ENCODE peak calls at places on chromosomes 4 and X, in eight cellular contexts. One of them, this sample, is unnamed.

GRCh38 chrX:100368167-100368566 is 41.9 kb downstream of the PCDH19 start:
- DNase-seq in NCI-H2029 treated with DMSO at 0.1 percent for 48 hours: no peak
- DNase-seq in hepatocyte: peak; percentile 19
- DNase-seq in stimulated activated CD4-positive, alpha-beta T cell treated with anti-CD3 and anti-CD28 coated beads, TNF-alpha, amount 100 ng/mL, for 4 hours: no peak
- DNase-seq in germinal center: peak; percentile 2
- DNase-seq in T-helper 1 cell: no peak
- DNase-seq in foreskin fibroblast: no peak
- DNase-seq in HFFc6: no peak
- DNase-seq in this sample: no peak

GRCh38 chr4:162115323-162115722 is 48.5 kb downstream of the FSTL5 start:
- DNase-seq in hepatocyte: no peak
- DNase-seq in foreskin fibroblast: no peak
- DNase-seq in HFFc6: no peak
- DNase-seq in NCI-H2029 treated with DMSO at 0.1 percent for 48 hours: no peak
- DNase-seq in germinal center: no peak
- DNase-seq in T-helper 1 cell: no peak
- DNase-seq in stimulated activated CD4-positive, alpha-beta T cell treated with anti-CD3 and anti-CD28 coated beads, TNF-alpha, amount 100 ng/mL, for 4 hours: no peak
- DNase-seq in this sample: no peak

GRCh38 chr4:81913427-81913878 is 441.7 kb upstream of the RASGEF1B start:
- DNase-seq in NCI-H2029 treated with DMSO at 0.1 percent for 48 hours: no peak
- DNase-seq in stimulated activated CD4-positive, alpha-beta T cell treated with anti-CD3 and anti-CD28 coated beads, TNF-alpha, amount 100 ng/mL, for 4 hours: peak; percentile 21
- DNase-seq in germinal center: peak; percentile 76
- DNase-seq in T-helper 1 cell: peak; percentile 14
- DNase-seq in HFFc6: no peak
- DNase-seq in foreskin fibroblast: no peak
- DNase-seq in hepatocyte: peak; percentile 74
- DNase-seq in this sample: peak; percentile 7

GRCh38 chr4:64000241-64000640 is 409.0 kb downstream of the TECRL start:
- DNase-seq in NCI-H2029 treated with DMSO at 0.1 percent for 48 hours: no peak
- DNase-seq in stimulated activated CD4-positive, alpha-beta T cell treated with anti-CD3 and anti-CD28 coated beads, TNF-alpha, amount 100 ng/mL, for 4 hours: no peak
- DNase-seq in foreskin fibroblast: no peak
- DNase-seq in germinal center: no peak
- DNase-seq in HFFc6: no peak
- DNase-seq in T-helper 1 cell: no peak
- DNase-seq in hepatocyte: no peak
- DNase-seq in this sample: no peak

GRCh38 chr4:25367004-25367621 is 9.9 kb upstream of the ANAPC4 start:
- DNase-seq in germinal center: peak; percentile 16
- DNase-seq in hepatocyte: peak; percentile 56
- DNase-seq in foreskin fibroblast: peak; percentile 29
- DNase-seq in stimulated activated CD4-positive, alpha-beta T cell treated with anti-CD3 and anti-CD28 coated beads, TNF-alpha, amount 100 ng/mL, for 4 hours: no peak
- DNase-seq in NCI-H2029 treated with DMSO at 0.1 percent for 48 hours: peak; percentile 40
- DNase-seq in T-helper 1 cell: no peak
- DNase-seq in HFFc6: peak; percentile 29
- DNase-seq in this sample: no peak

GRCh38 chr4:36079666-36080065 is 164.6 kb downstream of the ARAP2 start:
- DNase-seq in NCI-H2029 treated with DMSO at 0.1 percent for 48 hours: no peak
- DNase-seq in hepatocyte: no peak
- DNase-seq in foreskin fibroblast: no peak
- DNase-seq in HFFc6: no peak
- DNase-seq in T-helper 1 cell: no peak
- DNase-seq in stimulated activated CD4-positive, alpha-beta T cell treated with anti-CD3 and anti-CD28 coated beads, TNF-alpha, amount 100 ng/mL, for 4 hours: no peak
- DNase-seq in germinal center: no peak
- DNase-seq in this sample: no peak

GRCh38 chrX:11704725-11705495 is 39.2 kb upstream of the ARHGAP6 start:
- DNase-seq in germinal center: no peak
- DNase-seq in HFFc6: no peak
- DNase-seq in NCI-H2029 treated with DMSO at 0.1 percent for 48 hours: no peak
- DNase-seq in stimulated activated CD4-positive, alpha-beta T cell treated with anti-CD3 and anti-CD28 coated beads, TNF-alpha, amount 100 ng/mL, for 4 hours: no peak
- DNase-seq in hepatocyte: no peak
- DNase-seq in foreskin fibroblast: peak; percentile 18
- DNase-seq in T-helper 1 cell: no peak
- DNase-seq in this sample: no peak

GRCh38 chrX:8627796-8628195 is 104.1 kb downstream of the ANOS1 start:
- DNase-seq in hepatocyte: no peak
- DNase-seq in germinal center: no peak
- DNase-seq in stimulated activated CD4-positive, alpha-beta T cell treated with anti-CD3 and anti-CD28 coated beads, TNF-alpha, amount 100 ng/mL, for 4 hours: no peak
- DNase-seq in NCI-H2029 treated with DMSO at 0.1 percent for 48 hours: no peak
- DNase-seq in HFFc6: no peak
- DNase-seq in T-helper 1 cell: no peak
- DNase-seq in foreskin fibroblast: no peak
- DNase-seq in this sample: no peak

GRCh38 chr4:90580271-90580825 is 453.2 kb downstream of the CCSER1 start:
- DNase-seq in NCI-H2029 treated with DMSO at 0.1 percent for 48 hours: no peak
- DNase-seq in HFFc6: no peak
- DNase-seq in hepatocyte: no peak
- DNase-seq in germinal center: no peak
- DNase-seq in stimulated activated CD4-positive, alpha-beta T cell treated with anti-CD3 and anti-CD28 coated beads, TNF-alpha, amount 100 ng/mL, for 4 hours: no peak
- DNase-seq in T-helper 1 cell: no peak
- DNase-seq in foreskin fibroblast: no peak
- DNase-seq in this sample: no peak

GRCh38 chr4:24837296-24837695 is 41.9 kb downstream of the SOD3 start:
- DNase-seq in HFFc6: no peak
- DNase-seq in T-helper 1 cell: no peak
- DNase-seq in NCI-H2029 treated with DMSO at 0.1 percent for 48 hours: no peak
- DNase-seq in germinal center: no peak
- DNase-seq in hepatocyte: no peak
- DNase-seq in foreskin fibroblast: no peak
- DNase-seq in stimulated activated CD4-positive, alpha-beta T cell treated with anti-CD3 and anti-CD28 coated beads, TNF-alpha, amount 100 ng/mL, for 4 hours: no peak
- DNase-seq in this sample: no peak

GRCh38 chr4:184680698-184681097 is 31.2 kb downstream of the PRIMPOL start:
- DNase-seq in stimulated activated CD4-positive, alpha-beta T cell treated with anti-CD3 and anti-CD28 coated beads, TNF-alpha, amount 100 ng/mL, for 4 hours: no peak
- DNase-seq in HFFc6: no peak
- DNase-seq in NCI-H2029 treated with DMSO at 0.1 percent for 48 hours: no peak
- DNase-seq in germinal center: no peak
- DNase-seq in hepatocyte: peak; percentile 8
- DNase-seq in foreskin fibroblast: no peak
- DNase-seq in T-helper 1 cell: no peak
- DNase-seq in this sample: no peak

GRCh38 chrX:13377537-13377936 is 57.7 kb upstream of the ATXN3L start:
- DNase-seq in stimulated activated CD4-positive, alpha-beta T cell treated with anti-CD3 and anti-CD28 coated beads, TNF-alpha, amount 100 ng/mL, for 4 hours: no peak
- DNase-seq in NCI-H2029 treated with DMSO at 0.1 percent for 48 hours: no peak
- DNase-seq in T-helper 1 cell: no peak
- DNase-seq in germinal center: no peak
- DNase-seq in HFFc6: peak; percentile 11
- DNase-seq in hepatocyte: peak; percentile 46
- DNase-seq in foreskin fibroblast: peak; percentile 87
- DNase-seq in this sample: no peak

GRCh38 chr4:120225527-120225926 is 158.9 kb upstream of the MAD2L1 start:
- DNase-seq in foreskin fibroblast: no peak
- DNase-seq in NCI-H2029 treated with DMSO at 0.1 percent for 48 hours: no peak
- DNase-seq in stimulated activated CD4-positive, alpha-beta T cell treated with anti-CD3 and anti-CD28 coated beads, TNF-alpha, amount 100 ng/mL, for 4 hours: no peak
- DNase-seq in germinal center: no peak
- DNase-seq in hepatocyte: peak; percentile 16
- DNase-seq in T-helper 1 cell: no peak
- DNase-seq in HFFc6: no peak
- DNase-seq in this sample: no peak

GRCh38 chr4:145731026-145731425 is 51.1 kb downstream of the C4orf51 start:
- DNase-seq in hepatocyte: peak; percentile 58
- DNase-seq in stimulated activated CD4-positive, alpha-beta T cell treated with anti-CD3 and anti-CD28 coated beads, TNF-alpha, amount 100 ng/mL, for 4 hours: no peak
- DNase-seq in HFFc6: no peak
- DNase-seq in NCI-H2029 treated with DMSO at 0.1 percent for 48 hours: peak; percentile 66
- DNase-seq in germinal center: no peak
- DNase-seq in foreskin fibroblast: peak; percentile 32
- DNase-seq in T-helper 1 cell: no peak
- DNase-seq in this sample: no peak

This sample was measured in activated T-helper 9 cell treated with anti-CD3 and anti-CD28 coated beads, Interleukin-2, amount 50 U/mL, for 16 hours.